ENCODE peak calls at places on chromosomes 1 and 21, in nine cellular contexts. One of them, this sample, is unnamed.

GRCh38 chr1:209850342-209850979 is 22.7 kb downstream of the UTP25 start:
- DNase-seq in activated naive CD4-positive, alpha-beta T cell: no peak
- DNase-seq in neural progenitor cell: peak; percentile 62
- DNase-seq in activated naive CD8-positive, alpha-beta T cell treated with anti-CD3 and anti-CD28 coated beads, Interleukin-2, amount 10 ng/mL, durations not matched to agents 7 days and 5 days: peak; percentile 34
- DNase-seq in stimulated activated CD4-positive, alpha-beta T cell treated with anti-CD3 and anti-CD28 coated beads, TNF-alpha, amount 100 ng/mL, for 24 hours: peak; percentile 40
- DNase-seq in aorta: no peak
- DNase-seq in frontal cortex: no peak
- DNase-seq in islet precursor cell: peak; percentile 83
- DNase-seq in A549: peak; percentile 44
- DNase-seq in this sample: peak; percentile 21

GRCh38 chr1:178881950-178882349 is 11.1 kb upstream of the ANGPTL1 start:
- DNase-seq in activated naive CD8-positive, alpha-beta T cell treated with anti-CD3 and anti-CD28 coated beads, Interleukin-2, amount 10 ng/mL, durations not matched to agents 7 days and 5 days: no peak
- DNase-seq in activated naive CD4-positive, alpha-beta T cell: no peak
- DNase-seq in neural progenitor cell: no peak
- DNase-seq in aorta: no peak
- DNase-seq in A549: no peak
- DNase-seq in stimulated activated CD4-positive, alpha-beta T cell treated with anti-CD3 and anti-CD28 coated beads, TNF-alpha, amount 100 ng/mL, for 24 hours: no peak
- DNase-seq in islet precursor cell: no peak
- DNase-seq in frontal cortex: no peak
- DNase-seq in this sample: no peak

GRCh38 chr1:78153092-78153736 is 107.4 kb downstream of the GIPC2 start:
- DNase-seq in frontal cortex: no peak
- DNase-seq in activated naive CD4-positive, alpha-beta T cell: no peak
- DNase-seq in neural progenitor cell: no peak
- DNase-seq in stimulated activated CD4-positive, alpha-beta T cell treated with anti-CD3 and anti-CD28 coated beads, TNF-alpha, amount 100 ng/mL, for 24 hours: no peak
- DNase-seq in activated naive CD8-positive, alpha-beta T cell treated with anti-CD3 and anti-CD28 coated beads, Interleukin-2, amount 10 ng/mL, durations not matched to agents 7 days and 5 days: no peak
- DNase-seq in islet precursor cell: no peak
- DNase-seq in A549: no peak
- DNase-seq in aorta: no peak
- DNase-seq in this sample: no peak

GRCh38 chr1:6476483-6476882 is 10.5 kb upstream of the TNFRSF25 start:
- DNase-seq in frontal cortex: no peak
- DNase-seq in islet precursor cell: no peak
- DNase-seq in A549: no peak
- DNase-seq in activated naive CD4-positive, alpha-beta T cell: no peak
- DNase-seq in neural progenitor cell: no peak
- DNase-seq in activated naive CD8-positive, alpha-beta T cell treated with anti-CD3 and anti-CD28 coated beads, Interleukin-2, amount 10 ng/mL, durations not matched to agents 7 days and 5 days: no peak
- DNase-seq in aorta: no peak
- DNase-seq in stimulated activated CD4-positive, alpha-beta T cell treated with anti-CD3 and anti-CD28 coated beads, TNF-alpha, amount 100 ng/mL, for 24 hours: no peak
- DNase-seq in this sample: no peak

GRCh38 chr21:33230518-33231324 is 983 bp downstream of the IFNAR2 start:
- DNase-seq in aorta: peak; percentile 71
- DNase-seq in neural progenitor cell: peak; percentile 77
- DNase-seq in frontal cortex: peak; percentile 51
- DNase-seq in stimulated activated CD4-positive, alpha-beta T cell treated with anti-CD3 and anti-CD28 coated beads, TNF-alpha, amount 100 ng/mL, for 24 hours: no peak
- DNase-seq in activated naive CD4-positive, alpha-beta T cell: no peak
- DNase-seq in A549: peak; percentile 40
- DNase-seq in islet precursor cell: peak; percentile 64
- DNase-seq in activated naive CD8-positive, alpha-beta T cell treated with anti-CD3 and anti-CD28 coated beads, Interleukin-2, amount 10 ng/mL, durations not matched to agents 7 days and 5 days: peak; percentile 69
- DNase-seq in this sample: peak; percentile 37

GRCh38 chr1:47023268-47024137 is at the start of gene CYP4X1:
- DNase-seq in A549: no peak
- DNase-seq in islet precursor cell: peak; percentile 73
- DNase-seq in activated naive CD4-positive, alpha-beta T cell: no peak
- DNase-seq in aorta: peak; percentile 68
- DNase-seq in activated naive CD8-positive, alpha-beta T cell treated with anti-CD3 and anti-CD28 coated beads, Interleukin-2, amount 10 ng/mL, durations not matched to agents 7 days and 5 days: no peak
- DNase-seq in neural progenitor cell: peak; percentile 62
- DNase-seq in stimulated activated CD4-positive, alpha-beta T cell treated with anti-CD3 and anti-CD28 coated beads, TNF-alpha, amount 100 ng/mL, for 24 hours: no peak
- DNase-seq in frontal cortex: no peak
- DNase-seq in this sample: no peak

GRCh38 chr1:5140136-5140535 is 485.7 kb downstream of the AJAP1 start:
- DNase-seq in activated naive CD8-positive, alpha-beta T cell treated with anti-CD3 and anti-CD28 coated beads, Interleukin-2, amount 10 ng/mL, durations not matched to agents 7 days and 5 days: no peak
- DNase-seq in stimulated activated CD4-positive, alpha-beta T cell treated with anti-CD3 and anti-CD28 coated beads, TNF-alpha, amount 100 ng/mL, for 24 hours: no peak
- DNase-seq in frontal cortex: no peak
- DNase-seq in islet precursor cell: no peak
- DNase-seq in neural progenitor cell: no peak
- DNase-seq in A549: no peak
- DNase-seq in aorta: no peak
- DNase-seq in activated naive CD4-positive, alpha-beta T cell: no peak
- DNase-seq in this sample: no peak

GRCh38 chr21:45499201-45499750 is 43.0 kb downstream of the SLC19A1 start:
- DNase-seq in aorta: peak; percentile 36
- DNase-seq in activated naive CD4-positive, alpha-beta T cell: no peak
- DNase-seq in A549: no peak
- DNase-seq in islet precursor cell: no peak
- DNase-seq in neural progenitor cell: no peak
- DNase-seq in stimulated activated CD4-positive, alpha-beta T cell treated with anti-CD3 and anti-CD28 coated beads, TNF-alpha, amount 100 ng/mL, for 24 hours: no peak
- DNase-seq in activated naive CD8-positive, alpha-beta T cell treated with anti-CD3 and anti-CD28 coated beads, Interleukin-2, amount 10 ng/mL, durations not matched to agents 7 days and 5 days: no peak
- DNase-seq in frontal cortex: no peak
- DNase-seq in this sample: no peak

GRCh38 chr1:157001304-157001703 is 44.2 kb downstream of the ARHGEF11 start:
- DNase-seq in islet precursor cell: no peak
- DNase-seq in frontal cortex: no peak
- DNase-seq in stimulated activated CD4-positive, alpha-beta T cell treated with anti-CD3 and anti-CD28 coated beads, TNF-alpha, amount 100 ng/mL, for 24 hours: no peak
- DNase-seq in A549: no peak
- DNase-seq in aorta: no peak
- DNase-seq in neural progenitor cell: no peak
- DNase-seq in activated naive CD8-positive, alpha-beta T cell treated with anti-CD3 and anti-CD28 coated beads, Interleukin-2, amount 10 ng/mL, durations not matched to agents 7 days and 5 days: no peak
- DNase-seq in activated naive CD4-positive, alpha-beta T cell: no peak
- DNase-seq in this sample: no peak

GRCh38 chr1:218247339-218247738 is 37.8 kb upstream of the RRP15 start:
- DNase-seq in neural progenitor cell: no peak
- DNase-seq in activated naive CD8-positive, alpha-beta T cell treated with anti-CD3 and anti-CD28 coated beads, Interleukin-2, amount 10 ng/mL, durations not matched to agents 7 days and 5 days: no peak
- DNase-seq in aorta: no peak
- DNase-seq in frontal cortex: no peak
- DNase-seq in A549: no peak
- DNase-seq in activated naive CD4-positive, alpha-beta T cell: no peak
- DNase-seq in stimulated activated CD4-positive, alpha-beta T cell treated with anti-CD3 and anti-CD28 coated beads, TNF-alpha, amount 100 ng/mL, for 24 hours: no peak
- DNase-seq in islet precursor cell: no peak
- DNase-seq in this sample: no peak

GRCh38 chr1:163822933-163823511 is 501.3 kb downstream of the NUF2 start:
- DNase-seq in islet precursor cell: no peak
- DNase-seq in neural progenitor cell: no peak
- DNase-seq in activated naive CD8-positive, alpha-beta T cell treated with anti-CD3 and anti-CD28 coated beads, Interleukin-2, amount 10 ng/mL, durations not matched to agents 7 days and 5 days: no peak
- DNase-seq in activated naive CD4-positive, alpha-beta T cell: no peak
- DNase-seq in A549: no peak
- DNase-seq in aorta: no peak
- DNase-seq in stimulated activated CD4-positive, alpha-beta T cell treated with anti-CD3 and anti-CD28 coated beads, TNF-alpha, amount 100 ng/mL, for 24 hours: no peak
- DNase-seq in frontal cortex: no peak
- DNase-seq in this sample: no peak

GRCh38 chr21:29080454-29080930 is 7.0 kb upstream of the CCT8 start:
- DNase-seq in stimulated activated CD4-positive, alpha-beta T cell treated with anti-CD3 and anti-CD28 coated beads, TNF-alpha, amount 100 ng/mL, for 24 hours: no peak
- DNase-seq in A549: no peak
- DNase-seq in activated naive CD8-positive, alpha-beta T cell treated with anti-CD3 and anti-CD28 coated beads, Interleukin-2, amount 10 ng/mL, durations not matched to agents 7 days and 5 days: no peak
- DNase-seq in aorta: no peak
- DNase-seq in frontal cortex: no peak
- DNase-seq in neural progenitor cell: no peak
- DNase-seq in islet precursor cell: no peak
- DNase-seq in activated naive CD4-positive, alpha-beta T cell: peak; percentile 4
- DNase-seq in this sample: no peak

GRCh38 chr1:50981741-50982140 is 11.7 kb downstream of the CDKN2C start:
- DNase-seq in stimulated activated CD4-positive, alpha-beta T cell treated with anti-CD3 and anti-CD28 coated beads, TNF-alpha, amount 100 ng/mL, for 24 hours: no peak
- DNase-seq in aorta: no peak
- DNase-seq in activated naive CD4-positive, alpha-beta T cell: no peak
- DNase-seq in A549: no peak
- DNase-seq in activated naive CD8-positive, alpha-beta T cell treated with anti-CD3 and anti-CD28 coated beads, Interleukin-2, amount 10 ng/mL, durations not matched to agents 7 days and 5 days: no peak
- DNase-seq in neural progenitor cell: no peak
- DNase-seq in frontal cortex: no peak
- DNase-seq in islet precursor cell: no peak
- DNase-seq in this sample: no peak

GRCh38 chr21:37695111-37695510 is 221.1 kb downstream of the KCNJ6 start:
- DNase-seq in neural progenitor cell: no peak
- DNase-seq in activated naive CD8-positive, alpha-beta T cell treated with anti-CD3 and anti-CD28 coated beads, Interleukin-2, amount 10 ng/mL, durations not matched to agents 7 days and 5 days: no peak
- DNase-seq in stimulated activated CD4-positive, alpha-beta T cell treated with anti-CD3 and anti-CD28 coated beads, TNF-alpha, amount 100 ng/mL, for 24 hours: no peak
- DNase-seq in frontal cortex: no peak
- DNase-seq in A549: no peak
- DNase-seq in aorta: no peak
- DNase-seq in activated naive CD4-positive, alpha-beta T cell: no peak
- DNase-seq in islet precursor cell: no peak
- DNase-seq in this sample: no peak